ENCODE peak calls at places on chromosomes 12 and 14, in five cellular contexts. S is GM12891, U is HCT116, M is sigmoid colon, K is SK-N-MC. D is an unnamed sample.

GRCh38 chr12:54159140-54159539 is 29.6 kb downstream of the SMUG1 start:
- DNase-seq in S (peak), U (peak), M (no peak), K (no peak), D (peak)

GRCh38 chr14:64968651-64969050 is 3.5 kb downstream of the RAB15 start:
- DNase-seq in S (no peak), U (no peak), M (no peak), K (no peak), D (no peak)

GRCh38 chr12:26422839-26423398 is 227.5 kb downstream of the SSPN start:
- DNase-seq in S (no peak), U (no peak), M (no peak), K (no peak), D (no peak)

GRCh38 chr12:122072031-122072970 is 6.3 kb upstream of the MLXIP start:
- DNase-seq in S (no peak), U (no peak), M (peak), K (no peak), D (no peak)

GRCh38 chr12:27179399-27180214 is 64.5 kb upstream of the STK38L start:
- DNase-seq in S (peak), U (peak), M (no peak), K (no peak), D (peak)

GRCh38 chr12:130128764-130129735 is 33.2 kb upstream of the FZD10 start:
- DNase-seq in S (no peak), U (no peak), M (no peak), K (no peak), D (no peak)

GRCh38 chr14:47678157-47678556 is 2.8 kb upstream of the MDGA2 start:
- DNase-seq in S (no peak), U (no peak), M (no peak), K (no peak), D (no peak)

GRCh38 chr12:49885118-49885517 is 18.6 kb downstream of the FAIM2 start:
- DNase-seq in S (no peak), U (no peak), M (peak), K (no peak), D (no peak)

GRCh38 chr12:71431991-71432390 is 7.6 kb upstream of the LGR5 start:
- DNase-seq in S (no peak), U (no peak), M (no peak), K (no peak), D (no peak)

GRCh38 chr12:53999596-54000104 is 311 bp upstream of the HOXC9 start:
- DNase-seq in S (no peak), U (peak), M (no peak), K (peak), D (no peak)

GRCh38 chr12:132907216-132907615 is 19.8 kb upstream of the CHFR start:
- DNase-seq in S (no peak), U (no peak), M (no peak), K (no peak), D (no peak)

GRCh38 chr12:26789731-26790644 is 43.0 kb downstream of the ITPR2 start:
- DNase-seq in S (no peak), U (no peak), M (no peak), K (no peak), D (no peak)

GRCh38 chr12:53890081-53890480 is 48.5 kb upstream of the HOXC13 start:
- DNase-seq in S (no peak), U (no peak), M (no peak), K (no peak), D (no peak)

GRCh38 chr12:127515941-127516340 is 751.0 kb upstream of the TMEM132C start:
- DNase-seq in S (no peak), U (no peak), M (no peak), K (no peak), D (no peak)

GRCh38 chr12:104507672-104508071 is 50.9 kb downstream of the CHST11 start:
- DNase-seq in S (no peak), U (no peak), M (no peak), K (no peak), D (no peak)

GRCh38 chr14:22819191-22819988 is 4.2 kb upstream of the SLC7A7 start:
- DNase-seq in S (no peak), U (no peak), M (peak), K (no peak), D (no peak)
- TF ChIP-seq POLR2AphosphoS5 in S (no peak), U (no peak), M (peak), K (no peak), D (no peak)

GRCh38 chr14:93537962-93538361 is 107.2 kb downstream of the UNC79 start:
- DNase-seq in S (no peak), U (no peak), M (no peak), K (no peak), D (no peak)
- TF ChIP-seq POLR2AphosphoS5 in S (no peak), U (no peak), M (no peak), K (no peak), D (no peak)

GRCh38 chr12:108046633-108047032 is 82.5 kb upstream of the WSCD2 start:
- DNase-seq in S (no peak), U (no peak), M (peak), K (no peak), D (no peak)
- TF ChIP-seq POLR2AphosphoS5 in S (no peak), U (no peak), M (no peak), K (no peak), D (no peak)

DNA sequence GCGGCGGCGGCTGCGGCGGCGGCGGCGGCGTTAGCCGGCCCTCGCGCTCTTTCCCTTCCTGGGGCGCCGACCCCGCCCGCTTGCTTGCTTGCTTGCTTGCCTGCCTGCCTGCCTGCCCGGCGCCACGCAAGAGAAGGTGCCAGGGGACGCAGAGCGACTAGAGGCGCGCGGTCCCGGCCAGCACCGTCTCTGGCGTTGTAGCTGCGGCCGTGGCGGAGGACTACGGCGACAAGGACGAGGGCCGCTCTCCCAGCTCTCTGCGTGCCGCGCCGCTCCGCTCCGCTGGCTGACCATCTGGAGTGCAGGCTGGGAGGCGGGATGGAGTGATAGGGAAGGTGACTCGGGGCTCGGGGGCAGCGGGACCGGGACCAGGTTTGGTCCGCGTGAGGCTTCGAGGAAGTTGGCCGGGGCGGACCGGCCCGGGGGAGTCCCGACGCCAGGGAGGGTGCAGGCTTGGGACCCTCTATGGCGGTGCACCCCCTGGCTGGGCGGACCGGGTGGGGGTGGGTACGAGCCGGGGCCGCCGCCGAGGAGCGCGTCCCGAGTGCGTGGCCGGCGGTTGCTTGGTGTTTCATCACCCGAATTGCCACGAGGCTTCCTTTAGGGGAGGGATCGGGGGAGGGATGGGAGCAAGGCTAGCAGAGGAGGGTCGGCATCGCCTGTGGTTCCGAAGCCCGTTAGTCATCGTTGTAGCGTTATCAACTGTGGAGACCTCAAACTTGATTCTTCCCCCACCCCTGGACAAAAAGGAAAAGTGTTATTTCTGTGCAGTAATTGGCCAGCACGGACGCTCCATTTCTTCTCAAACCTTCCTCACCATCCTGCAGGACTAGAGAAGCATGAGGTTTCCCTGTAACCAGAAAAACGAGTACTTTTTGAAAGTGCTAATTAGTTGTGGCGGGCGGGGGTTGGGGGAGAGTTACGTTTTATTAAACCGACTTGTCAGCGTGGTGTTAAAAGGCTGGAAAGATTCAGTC is 566 bp downstream of the XPOT start:
- DNase-seq in S (no peak), U (no peak), M (peak), K (no peak), D (peak)
- TF ChIP-seq POLR2AphosphoS5 in S (no peak), U (peak), M (peak), K (peak), D (peak)

GRCh38 chr12:41509655-41510054 is 321.5 kb downstream of the PDZRN4 start:
- DNase-seq in S (no peak), U (no peak), M (no peak), K (no peak), D (no peak)

GRCh38 chr12:41511247-41511646 is 323.1 kb downstream of the PDZRN4 start:
- DNase-seq in S (no peak), U (no peak), M (no peak), K (no peak), D (no peak)

GRCh38 chr12:41505001-41505400 is 316.9 kb downstream of the PDZRN4 start:
- DNase-seq in S (no peak), U (no peak), M (no peak), K (no peak), D (no peak)

GRCh38 chr12:41510470-41510869 is 322.4 kb downstream of the PDZRN4 start:
- DNase-seq in S (no peak), U (no peak), M (no peak), K (no peak), D (no peak)

GRCh38 chr12:41507286-41507685 is 319.2 kb downstream of the PDZRN4 start:
- DNase-seq in S (no peak), U (no peak), M (no peak), K (no peak), D (no peak)
- TF ChIP-seq POLR2AphosphoS5 in S (no peak), U (no peak), M (no peak), K (no peak), D (no peak)

GRCh38 chr14:92014014-92014413 is 25.8 kb downstream of the TRIP11 start:
- DNase-seq in S (no peak), U (no peak), M (no peak), K (no peak), D (no peak)

GRCh38 chr14:92009604-92010003 is 30.3 kb downstream of the TRIP11 start:
- DNase-seq in S (no peak), U (no peak), M (no peak), K (no peak), D (no peak)

GRCh38 chr14:92010644-92011043 is 29.2 kb downstream of the TRIP11 start:
- DNase-seq in S (no peak), U (no peak), M (no peak), K (no peak), D (no peak)

GRCh38 chr14:92012121-92012748 is 27.6 kb downstream of the TRIP11 start:
- DNase-seq in S (no peak), U (no peak), M (no peak), K (no peak), D (no peak)
- TF ChIP-seq POLR2AphosphoS5 in S (no peak), U (no peak), M (no peak), K (no peak), D (no peak)

DNA sequence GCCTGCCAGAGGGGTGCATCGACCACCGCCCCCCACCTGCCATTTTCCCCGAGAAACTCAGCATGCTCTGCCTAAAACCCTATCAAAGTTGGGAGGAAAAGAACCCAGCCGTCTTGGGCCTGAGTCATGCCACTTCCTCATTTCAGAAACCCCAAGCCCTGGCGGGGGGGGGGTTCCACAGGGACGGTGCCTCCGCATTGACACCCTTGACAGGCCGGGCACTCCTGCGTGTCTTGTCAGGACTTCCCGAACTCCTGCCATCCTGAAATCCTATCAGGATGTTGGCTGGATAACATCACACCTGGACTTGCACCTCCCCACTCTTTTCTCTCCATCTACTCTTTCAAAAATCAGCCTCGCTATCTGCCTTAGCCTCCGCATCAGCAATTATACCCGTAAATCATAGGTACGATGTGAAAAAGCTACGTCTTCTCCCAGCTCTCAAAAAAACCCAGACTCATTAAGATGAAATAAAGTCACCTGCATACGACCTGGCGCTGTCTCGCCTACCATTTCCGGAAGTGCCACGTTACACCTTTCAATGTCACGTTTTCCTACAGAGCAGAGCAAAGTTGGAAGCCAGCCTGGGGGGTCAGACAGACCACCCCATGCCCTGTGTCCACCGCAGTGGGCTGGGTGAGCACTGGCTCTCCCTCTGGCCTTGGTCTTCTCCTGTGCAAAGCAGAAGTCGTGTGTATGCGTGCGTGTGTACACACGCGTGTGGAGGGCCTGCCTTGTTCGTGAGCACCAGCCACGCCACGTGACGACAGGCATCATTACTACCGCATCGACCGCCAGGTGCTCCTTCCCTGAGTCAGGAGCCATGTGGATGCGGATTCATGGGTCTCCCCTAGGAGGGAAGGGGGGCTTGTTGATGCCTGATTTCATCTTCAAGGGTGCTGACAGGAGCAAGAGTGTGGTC is 96.7 kb downstream of the RFLNA start:
- DNase-seq in S (peak), U (peak), M (peak), K (no peak), D (no peak)
- TF ChIP-seq POLR2AphosphoS5 in S (no peak), U (no peak), M (no peak), K (no peak), D (peak)